ENCODE peak calls at places on chromosomes 13 and 19, in eight cellular contexts. U is left lobe of liver; A is hepatic stellate cell; Z is HuH-7.5; B is fibroblast of mammary gland; R is MCF 10A; E is effector CD4-positive, alpha-beta T cell; J is EL. O is an unnamed sample.

GRCh38 chr19:4695224-4695731 is 25.1 kb upstream of the MYDGF start:
- DNase-seq in Z (no peak), U (peak; percentile 86), E (no peak), J (no peak), R (no peak), A (no peak), B (no peak), O (no peak)

GRCh38 chr13:61413572-61413971 is 2.1 kb downstream of the PCDH20 start:
- DNase-seq in U (no peak), B (no peak), J (no peak), E (no peak), A (no peak), Z (no peak), R (no peak), O (no peak)

GRCh38 chr13:48009298-48009697 is 8.2 kb upstream of the SUCLA2 start:
- DNase-seq in A (peak; percentile 20), U (no peak), Z (peak; percentile 5), B (peak; percentile 79), R (peak; percentile 89), E (no peak), J (peak; percentile 82), O (peak; percentile 26)

GRCh38 chr19:16952046-16952445 is 63.2 kb downstream of the F2RL3 start:
- DNase-seq in R (no peak), U (peak; percentile 35), Z (no peak), A (no peak), E (no peak), B (no peak), J (no peak), O (no peak)

GRCh38 chr13:111403266-111403665 is 82.8 kb downstream of the TEX29 start:
- DNase-seq in E (no peak), A (no peak), J (no peak), Z (no peak), R (no peak), B (no peak), U (no peak), O (no peak)

GRCh38 chr13:109790071-109790470 is 3.7 kb upstream of the IRS2 start:
- DNase-seq in A (no peak), B (peak; percentile 58), R (peak; percentile 48), U (no peak), J (peak; percentile 25), E (no peak), Z (no peak), O (no peak)

GRCh38 chr19:11931513-11931912 is 6.6 kb downstream of the ZNF700 start:
- DNase-seq in A (no peak), B (no peak), U (no peak), Z (no peak), R (no peak), E (no peak), J (no peak), O (no peak)

GRCh38 chr19:34310494-34310981 is 54.5 kb upstream of the GPI start:
- DNase-seq in Z (no peak), B (no peak), E (no peak), R (no peak), A (no peak), J (no peak), U (peak; percentile 90), O (no peak)

GRCh38 chr19:39514840-39515550 is at the start of gene SELENOV:
- DNase-seq in B (no peak), U (no peak), Z (no peak), J (no peak), A (no peak), R (no peak), E (no peak), O (peak; percentile 62)

GRCh38 chr13:76014618-76015315 is 378.6 kb downstream of the LMO7 start:
- DNase-seq in R (no peak), A (no peak), E (no peak), J (peak; percentile 8), B (peak; percentile 32), U (no peak), Z (no peak), O (no peak)

GRCh38 chr13:113998781-113999617 is 25.1 kb upstream of the C13orf46 start:
- DNase-seq in Z (no peak), E (no peak), A (no peak), U (no peak), J (no peak), B (no peak), R (no peak), O (no peak)

GRCh38 chr19:49371184-49371583 is 7.5 kb downstream of the DKKL1 start:
- DNase-seq in U (no peak), A (no peak), E (no peak), J (no peak), Z (no peak), R (no peak), B (no peak), O (no peak)

GRCh38 chr13:44382635-44383145 is 9.1 kb downstream of the SERP2 start:
- DNase-seq in E (no peak), J (no peak), A (no peak), B (no peak), R (no peak), Z (no peak), U (no peak), O (no peak)

GRCh38 chr13:66424417-66424816 is 805.7 kb downstream of the PCDH9 start:
- DNase-seq in J (peak; percentile 46), E (no peak), R (peak; percentile 31), U (no peak), A (peak; percentile 4), B (peak; percentile 76), Z (no peak), O (no peak)

GRCh38 chr19:47228168-47228936 is 2.6 kb downstream of the BBC3 start:
- DNase-seq in J (peak; percentile 61), U (no peak), Z (peak; percentile 70), R (peak; percentile 52), E (peak; percentile 36), B (no peak), A (peak; percentile 57), O (peak; percentile 73)

GRCh38 chr13:87684850-87685735 is 13.9 kb downstream of the SLITRK5 start:
- DNase-seq in A (no peak), B (no peak), U (no peak), R (peak; percentile 57), Z (no peak), E (no peak), J (no peak), O (no peak)

GRCh38 chr13:86986448-86986847 is 684.7 kb upstream of the SLITRK5 start:
- DNase-seq in J (no peak), R (no peak), A (no peak), E (no peak), B (no peak), Z (no peak), U (no peak), O (no peak)

GRCh38 chr19:20039203-20039723 is at the start of gene ZNF682:
- DNase-seq in J (peak; percentile 96), B (peak; percentile 92), R (no peak), U (peak; percentile 91), E (peak; percentile 92), Z (peak; percentile 86), A (peak; percentile 98), O (peak; percentile 93)

GRCh38 chr13:98507060-98507797 is 69.7 kb downstream of the STK24 start:
- DNase-seq in Z (no peak), U (peak; percentile 64), A (no peak), R (peak; percentile 78), E (no peak), J (peak; percentile 59), B (peak; percentile 27), O (no peak)

GRCh38 chr19:9917322-9917721 is 19.0 kb downstream of the OLFM2 start:
- DNase-seq in J (peak; percentile 64), A (peak; percentile 93), Z (peak; percentile 75), E (no peak), B (peak; percentile 60), R (peak; percentile 70), U (peak; percentile 48), O (peak; percentile 53)

GRCh38 chr19:29860492-29860891 is 48.7 kb downstream of the CCNE1 start:
- DNase-seq in Z (no peak), B (no peak), J (no peak), R (peak; percentile 15), A (no peak), U (no peak), E (no peak), O (no peak)

GRCh38 chr19:56712609-56713008 is 41.1 kb upstream of the ZNF835 start:
- DNase-seq in E (no peak), B (no peak), Z (no peak), R (no peak), U (no peak), J (no peak), A (no peak), O (no peak)

GRCh38 chr13:25633108-25633507 is 261.3 kb downstream of the ATP8A2 start:
- DNase-seq in J (no peak), E (no peak), Z (no peak), U (no peak), R (no peak), B (no peak), A (no peak), O (no peak)

GRCh38 chr13:44422755-44423643 is 49.4 kb downstream of the SERP2 start:
- DNase-seq in A (no peak), Z (no peak), R (no peak), B (no peak), E (no peak), U (no peak), J (no peak), O (no peak)

GRCh38 chr19:15432018-15432494 is 13.3 kb upstream of the AKAP8L start:
- DNase-seq in E (no peak), A (peak; percentile 52), R (no peak), J (no peak), Z (peak; percentile 79), U (peak; percentile 50), B (no peak), O (no peak)

GRCh38 chr19:13526552-13526951 is 20.3 kb upstream of the CACNA1A start:
- DNase-seq in R (peak; percentile 16), J (peak; percentile 27), B (peak; percentile 15), A (no peak), U (no peak), E (no peak), Z (no peak), O (no peak)

GRCh38 chr19:4606181-4606580 is 33.1 kb upstream of the TNFAIP8L1 start:
- DNase-seq in Z (no peak), J (no peak), A (no peak), R (no peak), U (no peak), B (no peak), E (no peak), O (no peak)

O was measured in Caco-2.